ENCODE peak calls at places on chromosomes 2 and 18, in eight cellular contexts. One of them, this sample, is unnamed. For H3K4me1, the result is how much of the 10 kb centered on the place peaks cover.

GRCh38 chr2:182672471-182673165 is 43.4 kb upstream of the DNAJC10 start:
- DNase-seq in endothelial cell of umbilical vein: peak
- DNase-seq in K562: no peak
- DNase-seq in HepG2: no peak
- DNase-seq in suprapubic skin: no peak
- DNase-seq in spleen: no peak
- DNase-seq in breast epithelium: no peak
- DNase-seq in transverse colon: no peak
- DNase-seq in this sample: no peak

GRCh38 chr2:215698566-215698965 is 262.7 kb upstream of the FN1 start:
- DNase-seq in spleen: no peak
- DNase-seq in transverse colon: no peak
- DNase-seq in suprapubic skin: no peak
- DNase-seq in HepG2: no peak
- DNase-seq in breast epithelium: no peak
- DNase-seq in endothelial cell of umbilical vein: no peak
- DNase-seq in K562: no peak
- DNase-seq in this sample: no peak

GRCh38 chr2:26721267-26722032 is 28.9 kb downstream of the KCNK3 start:
- DNase-seq in suprapubic skin: no peak
- DNase-seq in HepG2: peak
- DNase-seq in spleen: no peak
- DNase-seq in K562: no peak
- DNase-seq in breast epithelium: no peak
- DNase-seq in endothelial cell of umbilical vein: no peak
- DNase-seq in transverse colon: peak
- DNase-seq in this sample: peak

GRCh38 chr2:230930928-230931555 is 6.0 kb upstream of the GPR55 start:
- DNase-seq in HepG2: no peak
- DNase-seq in K562: no peak
- DNase-seq in breast epithelium: no peak
- DNase-seq in suprapubic skin: no peak
- DNase-seq in endothelial cell of umbilical vein: no peak
- DNase-seq in spleen: peak
- DNase-seq in transverse colon: no peak
- DNase-seq in this sample: peak

GRCh38 chr2:156565066-156565710 is 129.0 kb downstream of the GPD2 start:
- DNase-seq in suprapubic skin: no peak
- DNase-seq in transverse colon: no peak
- DNase-seq in HepG2: no peak
- DNase-seq in breast epithelium: no peak
- DNase-seq in spleen: no peak
- DNase-seq in K562: no peak
- DNase-seq in endothelial cell of umbilical vein: no peak
- DNase-seq in this sample: no peak

GRCh38 chr2:54384301-54385035 is 71.7 kb upstream of the SPTBN1 start:
- DNase-seq in K562: no peak
- DNase-seq in breast epithelium: peak
- DNase-seq in endothelial cell of umbilical vein: no peak
- DNase-seq in HepG2: peak
- DNase-seq in transverse colon: no peak
- DNase-seq in suprapubic skin: no peak
- DNase-seq in spleen: no peak
- DNase-seq in this sample: no peak

GRCh38 chr2:180184506-180184905 is 177.4 kb upstream of the CWC22 start:
- DNase-seq in spleen: no peak
- DNase-seq in suprapubic skin: no peak
- DNase-seq in HepG2: no peak
- DNase-seq in breast epithelium: no peak
- DNase-seq in transverse colon: no peak
- DNase-seq in K562: no peak
- DNase-seq in endothelial cell of umbilical vein: no peak
- DNase-seq in this sample: no peak

GRCh38 chr2:74501335-74502071 is 2.1 kb upstream of the LBX2 start:
- DNase-seq in K562: peak
- DNase-seq in transverse colon: no peak
- DNase-seq in HepG2: peak
- DNase-seq in suprapubic skin: no peak
- DNase-seq in endothelial cell of umbilical vein: no peak
- DNase-seq in spleen: peak
- DNase-seq in breast epithelium: no peak
- DNase-seq in this sample: no peak

GRCh38 chr2:26068602-26069298 is 34.9 kb downstream of the RAB10 start:
- DNase-seq in spleen: no peak
- DNase-seq in breast epithelium: no peak
- DNase-seq in suprapubic skin: no peak
- DNase-seq in endothelial cell of umbilical vein: peak
- DNase-seq in transverse colon: peak
- DNase-seq in K562: peak
- DNase-seq in HepG2: peak
- DNase-seq in this sample: no peak

GRCh38 chr18:77108001-77108692 is 24.4 kb downstream of the MBP start:
- DNase-seq in endothelial cell of umbilical vein: no peak
- DNase-seq in transverse colon: peak
- DNase-seq in HepG2: no peak
- DNase-seq in breast epithelium: peak
- DNase-seq in suprapubic skin: no peak
- DNase-seq in spleen: no peak
- DNase-seq in K562: no peak
- DNase-seq in this sample: no peak

GRCh38 chr2:238132463-238133450 is 5.7 kb upstream of the KLHL30 start:
- DNase-seq in HepG2: no peak
- DNase-seq in transverse colon: no peak
- DNase-seq in endothelial cell of umbilical vein: no peak
- DNase-seq in suprapubic skin: no peak
- DNase-seq in K562: no peak
- DNase-seq in spleen: peak
- DNase-seq in breast epithelium: no peak
- DNase-seq in this sample: no peak

GRCh38 chr2:59025157-59025757 is 784.1 kb upstream of the FANCL start:
- DNase-seq in endothelial cell of umbilical vein: peak
- DNase-seq in transverse colon: peak
- DNase-seq in suprapubic skin: no peak
- DNase-seq in K562: peak
- DNase-seq in spleen: peak
- DNase-seq in HepG2: peak
- DNase-seq in breast epithelium: no peak
- DNase-seq in this sample: peak

GRCh38 chr18:47063070-47063469 is 27.6 kb upstream of the ELOA2 start:
- DNase-seq in K562: no peak
- DNase-seq in spleen: no peak
- DNase-seq in endothelial cell of umbilical vein: no peak
- DNase-seq in breast epithelium: no peak
- DNase-seq in suprapubic skin: no peak
- DNase-seq in HepG2: no peak
- DNase-seq in transverse colon: no peak
- DNase-seq in this sample: no peak

GRCh38 chr2:189601043-189601442 is 20.5 kb upstream of the SLC40A1 start:
- DNase-seq in transverse colon: no peak
- DNase-seq in K562: peak
- DNase-seq in HepG2: no peak
- DNase-seq in spleen: no peak
- DNase-seq in breast epithelium: no peak
- DNase-seq in endothelial cell of umbilical vein: no peak
- DNase-seq in suprapubic skin: no peak
- DNase-seq in this sample: no peak

GRCh38 chr2:140275427-140275826 is 1495.2 kb upstream of the NXPH2 start:
- DNase-seq in transverse colon: no peak
- DNase-seq in HepG2: no peak
- DNase-seq in endothelial cell of umbilical vein: no peak
- DNase-seq in breast epithelium: no peak
- DNase-seq in spleen: no peak
- DNase-seq in K562: no peak
- DNase-seq in suprapubic skin: no peak
- DNase-seq in this sample: no peak

GRCh38 chr2:217108086-217108485 is 248.2 kb upstream of the TNP1 start:
- DNase-seq in breast epithelium: no peak
- DNase-seq in HepG2: no peak
- DNase-seq in transverse colon: no peak
- DNase-seq in endothelial cell of umbilical vein: no peak
- DNase-seq in suprapubic skin: no peak
- DNase-seq in spleen: no peak
- DNase-seq in K562: no peak
- DNase-seq in this sample: no peak
- H3K4me1 ChIP-seq in breast epithelium: under half
- H3K4me1 ChIP-seq in HepG2: under half
- H3K4me1 ChIP-seq in transverse colon: under half
- H3K4me1 ChIP-seq in endothelial cell of umbilical vein: under half
- H3K4me1 ChIP-seq in suprapubic skin: under half
- H3K4me1 ChIP-seq in spleen: under half
- H3K4me1 ChIP-seq in K562: half or more
- H3K4me1 ChIP-seq in this sample: under half

GRCh38 chr2:71554706-71555056 is 101.3 kb downstream of the DYSF start:
- DNase-seq in suprapubic skin: no peak
- DNase-seq in spleen: peak
- DNase-seq in HepG2: no peak
- DNase-seq in K562: no peak
- DNase-seq in transverse colon: no peak
- DNase-seq in breast epithelium: no peak
- DNase-seq in endothelial cell of umbilical vein: no peak
- DNase-seq in this sample: no peak

GRCh38 chr2:71554028-71554705 is 100.8 kb downstream of the DYSF start:
- DNase-seq in transverse colon: no peak
- DNase-seq in endothelial cell of umbilical vein: no peak
- DNase-seq in spleen: peak
- DNase-seq in HepG2: no peak
- DNase-seq in breast epithelium: no peak
- DNase-seq in suprapubic skin: peak
- DNase-seq in K562: no peak
- DNase-seq in this sample: no peak

GRCh38 chr2:71557321-71557720 is 104.0 kb downstream of the DYSF start:
- DNase-seq in breast epithelium: no peak
- DNase-seq in transverse colon: no peak
- DNase-seq in spleen: peak
- DNase-seq in K562: no peak
- DNase-seq in HepG2: no peak
- DNase-seq in suprapubic skin: no peak
- DNase-seq in endothelial cell of umbilical vein: no peak
- DNase-seq in this sample: no peak

GRCh38 chr2:71556811-71557210 is 103.5 kb downstream of the DYSF start:
- DNase-seq in suprapubic skin: no peak
- DNase-seq in HepG2: no peak
- DNase-seq in transverse colon: no peak
- DNase-seq in spleen: no peak
- DNase-seq in K562: no peak
- DNase-seq in endothelial cell of umbilical vein: peak
- DNase-seq in breast epithelium: no peak
- DNase-seq in this sample: no peak

DNA sequence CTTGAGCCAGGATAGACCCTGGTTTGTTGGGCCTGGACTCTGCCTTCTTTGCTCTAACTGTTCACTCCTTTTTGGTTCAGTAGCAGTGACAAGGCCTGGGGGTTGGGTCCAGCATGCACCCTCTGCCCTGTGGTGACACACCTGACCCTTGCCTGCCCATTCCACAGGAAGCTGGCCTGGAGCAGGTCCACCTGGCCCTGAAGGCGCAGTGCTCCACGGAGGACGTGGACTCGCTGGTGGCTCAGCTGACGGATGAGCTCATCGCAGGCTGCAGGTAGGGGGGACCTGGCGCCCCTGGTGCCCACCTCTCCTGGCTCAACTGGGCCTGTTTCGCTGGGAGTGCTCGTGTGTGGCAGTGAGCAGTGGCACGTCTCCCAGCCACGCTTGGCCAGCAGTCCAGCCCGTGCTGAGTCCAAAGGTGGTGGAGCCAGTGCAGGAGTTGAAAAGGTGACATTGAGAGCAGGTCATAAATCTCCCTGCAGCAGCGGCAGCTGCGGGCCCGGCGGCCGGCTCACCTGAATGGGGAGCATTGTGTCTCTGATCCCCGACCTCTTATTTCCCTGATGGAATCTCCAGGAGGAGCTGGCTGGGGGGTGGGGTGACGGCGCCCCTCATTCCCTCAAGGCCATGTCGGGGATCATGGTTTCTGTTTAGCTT is 102.6 kb downstream of the DYSF start:
- DNase-seq in transverse colon: no peak
- DNase-seq in suprapubic skin: no peak
- DNase-seq in K562: no peak
- DNase-seq in endothelial cell of umbilical vein: no peak
- DNase-seq in spleen: peak
- DNase-seq in HepG2: peak
- DNase-seq in breast epithelium: no peak
- DNase-seq in this sample: no peak
- TF ChIP-seq POLR2A in transverse colon: no peak
- TF ChIP-seq POLR2A in suprapubic skin: no peak
- TF ChIP-seq POLR2A in K562: no peak
- TF ChIP-seq POLR2A in endothelial cell of umbilical vein: no peak
- TF ChIP-seq POLR2A in spleen: no peak
- TF ChIP-seq POLR2A in HepG2: no peak
- TF ChIP-seq POLR2A in breast epithelium: no peak
- TF ChIP-seq POLR2A in this sample: no peak

DNA sequence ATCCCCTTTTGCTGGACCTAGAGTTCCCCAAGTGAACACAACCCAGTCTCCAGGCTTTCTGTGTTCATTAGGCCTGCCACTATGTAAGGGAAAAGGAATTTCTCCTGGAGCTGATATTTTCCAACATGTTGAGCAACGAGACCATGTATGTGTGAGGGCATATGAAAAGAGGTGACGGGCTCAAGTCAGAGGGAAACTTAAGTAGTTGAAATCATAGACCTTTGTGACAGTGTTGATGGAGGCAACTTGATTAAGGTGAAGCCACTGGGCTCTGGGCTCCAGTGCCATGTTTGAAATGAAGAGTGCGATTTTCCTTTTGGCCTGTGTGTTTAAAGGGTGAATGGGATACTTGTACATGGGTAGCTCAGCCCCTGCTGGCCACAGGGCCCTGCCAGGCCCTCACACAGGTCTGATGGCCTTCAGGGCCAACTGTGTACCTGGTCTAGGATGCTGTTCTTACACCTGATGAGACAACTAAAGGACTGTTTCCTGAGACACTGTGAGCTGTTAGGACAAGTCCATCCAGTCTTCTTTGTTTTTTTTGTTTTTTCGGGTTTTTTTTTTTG is 27.1 kb downstream of the FOSL2 start:
- DNase-seq in K562: no peak
- DNase-seq in suprapubic skin: peak
- DNase-seq in HepG2: no peak
- DNase-seq in endothelial cell of umbilical vein: no peak
- DNase-seq in transverse colon: no peak
- DNase-seq in breast epithelium: no peak
- DNase-seq in spleen: no peak
- DNase-seq in this sample: no peak
- TF ChIP-seq POLR2AphosphoS5 in K562: no peak
- TF ChIP-seq POLR2AphosphoS5 in suprapubic skin: no peak
- TF ChIP-seq POLR2AphosphoS5 in HepG2: no peak
- TF ChIP-seq POLR2AphosphoS5 in endothelial cell of umbilical vein: no peak
- TF ChIP-seq POLR2AphosphoS5 in transverse colon: no peak
- TF ChIP-seq POLR2AphosphoS5 in breast epithelium: no peak
- TF ChIP-seq POLR2AphosphoS5 in spleen: no peak
- TF ChIP-seq POLR2AphosphoS5 in this sample: no peak

DNA sequence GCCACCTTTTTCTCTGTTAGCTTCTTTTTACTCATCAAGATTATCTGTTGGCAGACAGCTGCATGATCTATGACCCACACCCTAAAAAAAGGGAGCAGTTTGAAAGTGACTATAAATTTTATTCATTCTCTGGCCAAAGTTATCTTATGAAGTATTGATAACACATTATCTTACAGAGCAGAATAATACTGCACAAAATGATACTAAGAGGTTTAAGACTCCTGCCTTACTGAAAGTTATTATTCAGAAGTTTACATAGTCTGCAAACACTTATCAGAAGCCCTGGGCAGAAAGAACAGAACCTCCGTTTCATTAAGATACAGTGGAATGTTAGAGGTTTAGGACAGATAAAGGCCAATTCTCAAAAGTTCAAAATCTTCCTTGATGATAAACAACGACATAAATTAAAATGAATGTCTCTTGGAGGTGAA is 78.2 kb downstream of the ZEB2 start:
- DNase-seq in HepG2: no peak
- DNase-seq in transverse colon: no peak
- DNase-seq in K562: peak
- DNase-seq in suprapubic skin: no peak
- DNase-seq in endothelial cell of umbilical vein: no peak
- DNase-seq in spleen: no peak
- DNase-seq in breast epithelium: no peak
- DNase-seq in this sample: no peak
- H3K4me1 ChIP-seq in HepG2: under half
- H3K4me1 ChIP-seq in transverse colon: under half
- H3K4me1 ChIP-seq in K562: under half
- H3K4me1 ChIP-seq in suprapubic skin: under half
- H3K4me1 ChIP-seq in endothelial cell of umbilical vein: under half
- H3K4me1 ChIP-seq in spleen: half or more
- H3K4me1 ChIP-seq in breast epithelium: under half
- H3K4me1 ChIP-seq in this sample: under half

This sample was measured in stomach.